ENCODE peak calls at places on chromosomes 2 and 18, in five cellular contexts. K is DND-41, T is cardiac fibroblast, C is heart left ventricle, O is cardiac muscle cell. I is an unnamed sample.

GRCh38 chr2:100902833-100903405 is 83.0 kb downstream of the NPAS2 start:
- DNase-seq in K (no peak), T (peak; percentile 96), C (peak; percentile 45), O (peak; percentile 86), I (no peak)

GRCh38 chr2:6864938-6865345 is 765 bp downstream of the CMPK2 start:
- DNase-seq in K (no peak), T (no peak), C (peak; percentile 57), O (no peak), I (peak; percentile 27)

GRCh38 chr2:162197095-162197825 is 45.2 kb upstream of the GCG start:
- DNase-seq in K (no peak), T (peak; percentile 75), C (no peak), O (peak; percentile 34), I (no peak)

GRCh38 chr2:64989126-64989981 is at the start of gene SLC1A4:
- DNase-seq in K (peak; percentile 94), T (peak; percentile 82), C (peak; percentile 97), O (peak; percentile 94), I (peak; percentile 49)

GRCh38 chr2:45128580-45128997 is 119.3 kb upstream of the SIX2 start:
- DNase-seq in K (no peak), T (peak; percentile 99), C (peak; percentile 41), O (peak; percentile 98), I (no peak)

GRCh38 chr2:148607553-148607952 is 37.0 kb upstream of the EPC2 start:
- DNase-seq in K (no peak), T (no peak), C (no peak), O (no peak), I (no peak)

GRCh38 chr2:48471048-48471474 is 58.9 kb upstream of the STON1 start:
- DNase-seq in K (no peak), T (peak; percentile 83), C (no peak), O (peak; percentile 86), I (no peak)

GRCh38 chr2:204869142-204869823 is 324.0 kb downstream of the PARD3B start:
- DNase-seq in K (no peak), T (peak; percentile 43), C (no peak), O (peak; percentile 6), I (no peak)

GRCh38 chr2:144111443-144111842 is 408.5 kb downstream of the ZEB2 start:
- DNase-seq in K (no peak), T (peak; percentile 69), C (no peak), O (peak; percentile 71), I (no peak)

GRCh38 chr2:151051584-151052220 is 210.0 kb downstream of the RBM43 start:
- DNase-seq in K (peak; percentile 47), T (peak; percentile 75), C (no peak), O (peak; percentile 68), I (no peak)

GRCh38 chr2:26521054-26521912 is 43.4 kb upstream of the OTOF start:
- DNase-seq in K (peak; percentile 19), T (peak; percentile 27), C (peak; percentile 20), O (peak; percentile 17), I (no peak)

GRCh38 chr18:59760212-59760997 is 63.2 kb upstream of the CCBE1 start:
- DNase-seq in K (no peak), T (peak; percentile 55), C (no peak), O (no peak), I (no peak)

GRCh38 chr18:61821748-61822147 is 71.1 kb downstream of the RNF152 start:
- DNase-seq in K (no peak), T (no peak), C (no peak), O (no peak), I (no peak)

GRCh38 chr2:63856302-63856600 is 14.6 kb downstream of the UGP2 start:
- DNase-seq in K (peak; percentile 84), T (no peak), C (no peak), O (no peak), I (peak; percentile 35)

GRCh38 chr18:70221156-70221910 is 15.8 kb upstream of the RTTN start:
- DNase-seq in K (no peak), T (no peak), C (peak; percentile 48), O (no peak), I (no peak)
- TF ChIP-seq CTCF in K (no peak), T (no peak), C (no peak), O (no peak), I (no peak)

DNA sequence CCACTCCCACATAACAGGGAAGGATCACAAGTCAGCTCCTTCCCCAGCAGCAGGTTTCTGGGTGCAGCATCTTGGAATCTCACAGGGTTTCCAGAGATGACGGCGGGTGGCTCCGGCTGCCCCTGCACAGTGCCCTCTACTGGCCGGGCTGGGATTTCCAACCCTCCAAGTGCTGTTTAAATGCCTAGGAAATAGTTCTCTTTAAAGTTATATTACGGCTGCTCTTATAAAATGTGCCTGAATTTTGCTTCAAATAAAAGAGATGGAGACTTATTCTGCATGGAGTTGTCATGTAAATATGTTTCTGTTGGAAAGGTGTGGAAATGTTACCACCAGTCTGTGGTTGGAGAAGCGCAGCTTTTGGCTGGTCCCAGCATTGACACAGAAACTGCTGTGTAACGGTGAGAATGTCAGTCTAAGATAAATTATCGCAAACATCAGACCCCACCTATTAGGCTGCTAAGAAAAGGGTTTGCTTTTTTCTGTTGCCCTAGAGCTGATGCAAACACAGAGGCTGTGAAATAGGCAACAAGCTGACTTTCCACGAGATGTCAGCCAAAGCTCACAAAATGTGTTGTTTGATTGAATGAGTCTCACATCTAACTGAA is 3.3 kb upstream of the HJURP start:
- DNase-seq in K (peak; percentile 57), T (peak; percentile 44), C (no peak), O (peak; percentile 38), I (peak; percentile 55)
- TF ChIP-seq CTCF in K (peak; percentile 78), T (peak; percentile 78), C (peak; percentile 34), O (peak; percentile 67), I (peak; percentile 76)

DNA sequence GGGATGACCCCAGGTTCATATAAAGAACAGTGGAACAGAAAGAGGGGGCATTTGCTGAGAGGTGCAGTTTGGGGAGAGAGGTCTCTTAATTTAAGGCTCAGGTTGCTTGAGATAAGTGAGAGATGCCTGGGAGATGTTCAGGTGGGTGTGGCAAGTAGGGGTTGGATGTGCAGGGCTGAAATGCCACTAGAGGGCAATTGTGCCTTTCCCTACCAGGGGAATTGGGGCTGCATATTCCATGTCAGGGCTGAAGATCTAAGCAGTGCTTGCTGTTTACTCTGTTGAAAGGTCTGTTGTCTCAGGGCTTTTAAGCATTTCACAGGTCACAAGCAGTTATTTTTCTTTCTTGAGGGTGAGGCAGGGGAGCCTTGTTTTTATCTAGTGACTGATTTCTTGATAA is 7.8 kb downstream of the CCDC85A start:
- DNase-seq in K (no peak), T (peak; percentile 77), C (no peak), O (peak; percentile 45), I (no peak)
- TF ChIP-seq CTCF in K (peak; percentile 46), T (peak; percentile 81), C (peak; percentile 60), O (peak; percentile 50), I (no peak)

GRCh38 chr2:16277117-16277516 is 336.8 kb downstream of the MYCN start:
- DNase-seq in K (no peak), T (no peak), C (no peak), O (no peak), I (no peak)

GRCh38 chr2:16273111-16273510 is 332.8 kb downstream of the MYCN start:
- DNase-seq in K (no peak), T (no peak), C (no peak), O (no peak), I (no peak)

GRCh38 chr2:16278421-16279200 is 338.3 kb downstream of the MYCN start:
- DNase-seq in K (no peak), T (no peak), C (no peak), O (no peak), I (no peak)

GRCh38 chr2:16275131-16275530 is 334.8 kb downstream of the MYCN start:
- DNase-seq in K (no peak), T (no peak), C (no peak), O (no peak), I (no peak)

DNA sequence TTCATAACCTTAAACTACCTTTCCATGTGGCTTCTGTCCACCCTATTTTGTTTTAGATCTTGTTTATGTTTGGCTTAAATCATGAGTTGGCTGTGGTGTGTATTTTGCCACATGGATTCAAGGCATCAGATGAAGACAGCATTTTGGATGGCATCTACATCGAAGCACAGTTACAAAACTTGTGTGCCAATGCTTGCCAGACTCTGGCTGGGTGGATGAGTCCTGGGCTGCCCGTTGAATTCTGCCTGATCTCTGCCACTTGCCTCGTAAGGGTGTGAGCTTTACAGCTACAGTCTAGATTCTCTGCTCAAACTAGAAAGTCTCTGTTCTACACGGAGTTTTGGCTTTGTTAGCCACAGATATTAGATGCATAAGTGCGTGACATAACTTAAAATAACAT is 335.4 kb downstream of the MYCN start:
- DNase-seq in K (no peak), T (no peak), C (no peak), O (no peak), I (no peak)
- TF ChIP-seq CTCF in K (no peak), T (no peak), C (no peak), O (no peak), I (no peak)

DNA sequence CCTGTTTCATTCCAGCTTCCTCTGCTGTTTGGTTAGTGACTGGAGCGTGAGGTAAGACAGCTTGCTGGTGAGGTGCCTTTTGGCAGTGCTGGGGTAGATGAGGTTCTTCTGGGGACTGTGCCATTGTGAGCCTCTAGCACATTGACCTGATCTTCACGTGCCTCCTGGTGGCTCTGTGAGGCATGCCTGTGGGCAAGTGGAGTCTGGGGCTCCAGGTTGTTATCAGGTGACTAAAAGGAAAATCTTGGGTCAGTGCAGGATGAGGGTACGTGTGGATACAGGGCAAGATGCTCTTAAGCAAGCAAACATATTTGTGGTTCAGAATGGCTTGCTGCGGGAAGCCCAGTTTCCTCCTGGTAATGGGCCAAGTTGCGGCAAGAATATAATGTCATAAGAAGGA is 75.4 kb downstream of the FHOD3 start:
- DNase-seq in K (no peak), T (peak; percentile 93), C (no peak), O (peak; percentile 97), I (no peak)
- TF ChIP-seq CTCF in K (no peak), T (peak; percentile 40), C (no peak), O (peak; percentile 57), I (no peak)

GRCh38 chr2:234258562-234259141 is 208.2 kb downstream of the SPP2 start:
- DNase-seq in K (no peak), T (peak; percentile 87), C (no peak), O (no peak), I (no peak)

GRCh38 chr2:234254783-234255521 is 204.4 kb downstream of the SPP2 start:
- DNase-seq in K (no peak), T (no peak), C (no peak), O (no peak), I (no peak)

GRCh38 chr2:234259440-234259839 is 208.9 kb downstream of the SPP2 start:
- DNase-seq in K (no peak), T (no peak), C (no peak), O (no peak), I (no peak)

GRCh38 chr2:234256516-234256915 is 206.0 kb downstream of the SPP2 start:
- DNase-seq in K (no peak), T (no peak), C (no peak), O (no peak), I (no peak)

DNA sequence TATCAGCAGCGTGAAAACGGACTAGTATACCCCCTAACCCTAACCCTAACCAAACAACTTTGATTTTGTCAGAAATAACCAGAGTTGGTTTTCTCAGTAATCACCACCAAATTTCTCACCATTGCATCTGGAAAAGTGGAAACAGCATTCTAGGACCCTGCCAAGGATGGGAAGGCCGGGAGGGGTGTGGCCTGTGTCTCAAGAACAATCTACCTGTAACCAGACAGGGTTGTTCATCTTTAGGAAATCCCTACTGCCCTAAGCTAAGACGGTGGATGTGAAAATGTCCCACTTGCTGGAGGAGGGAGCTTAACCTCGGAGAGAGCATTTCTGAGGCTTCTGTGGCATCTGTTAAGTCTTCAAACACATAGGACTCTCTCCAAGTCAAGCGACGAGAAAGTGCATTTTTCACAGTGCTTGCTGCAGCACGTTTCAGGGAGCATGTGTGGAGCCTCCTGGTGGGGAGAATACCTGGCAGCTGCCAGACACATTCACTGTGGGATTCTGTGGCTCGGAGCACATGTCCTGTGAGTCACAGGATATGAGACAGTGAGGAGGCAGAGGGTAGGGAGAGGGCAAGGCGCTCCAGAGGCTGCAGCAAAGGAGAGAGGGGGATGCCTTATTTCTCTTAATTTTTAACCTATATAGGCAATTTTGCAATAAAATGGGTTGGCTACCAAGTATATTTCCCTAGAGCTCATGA is 207.5 kb downstream of the SPP2 start:
- DNase-seq in K (peak; percentile 80), T (peak; percentile 98), C (peak; percentile 39), O (peak; percentile 94), I (no peak)
- TF ChIP-seq CTCF in K (peak; percentile 75), T (peak; percentile 78), C (no peak), O (peak; percentile 80), I (no peak)

I was measured in CD8-positive, alpha-beta T cell.